ENCODE peak calls at places on chromosomes 3 and 15, in five cellular contexts. One of them, this sample, is unnamed.

GRCh38 chr3:52397676-52398399 is 47.1 kb downstream of the SEMA3G start:
- DNase-seq in activated CD4-positive, CD25-positive, alpha-beta regulatory T cell treated with anti-CD3 and anti-CD28 coated beads, Interleukin-2, amount 50 U/mL, for 16 hours: no peak
- DNase-seq in SK-N-SH: no peak
- DNase-seq in astrocyte of the hippocampus: no peak
- DNase-seq in AG04450: no peak
- DNase-seq in this sample: no peak

GRCh38 chr15:31328425-31328998 is 1.9 kb downstream of the KLF13 start:
- DNase-seq in activated CD4-positive, CD25-positive, alpha-beta regulatory T cell treated with anti-CD3 and anti-CD28 coated beads, Interleukin-2, amount 50 U/mL, for 16 hours: peak; percentile 69
- DNase-seq in astrocyte of the hippocampus: peak; percentile 21
- DNase-seq in AG04450: no peak
- DNase-seq in SK-N-SH: peak; percentile 72
- DNase-seq in this sample: no peak

GRCh38 chr3:66722675-66723074 is 221.9 kb upstream of the LRIG1 start:
- DNase-seq in SK-N-SH: no peak
- DNase-seq in AG04450: peak; percentile 68
- DNase-seq in astrocyte of the hippocampus: peak; percentile 35
- DNase-seq in activated CD4-positive, CD25-positive, alpha-beta regulatory T cell treated with anti-CD3 and anti-CD28 coated beads, Interleukin-2, amount 50 U/mL, for 16 hours: no peak
- DNase-seq in this sample: no peak

GRCh38 chr3:139302084-139302800 is 41.6 kb upstream of the MRPS22 start:
- DNase-seq in SK-N-SH: peak; percentile 33
- DNase-seq in activated CD4-positive, CD25-positive, alpha-beta regulatory T cell treated with anti-CD3 and anti-CD28 coated beads, Interleukin-2, amount 50 U/mL, for 16 hours: no peak
- DNase-seq in astrocyte of the hippocampus: peak; percentile 99
- DNase-seq in AG04450: peak; percentile 97
- DNase-seq in this sample: no peak

GRCh38 chr3:120472121-120472844 is 21.5 kb upstream of the FSTL1 start:
- DNase-seq in activated CD4-positive, CD25-positive, alpha-beta regulatory T cell treated with anti-CD3 and anti-CD28 coated beads, Interleukin-2, amount 50 U/mL, for 16 hours: no peak
- DNase-seq in AG04450: no peak
- DNase-seq in astrocyte of the hippocampus: no peak
- DNase-seq in SK-N-SH: no peak
- DNase-seq in this sample: no peak

GRCh38 chr3:71056327-71056726 is 527.2 kb downstream of the FOXP1 start:
- DNase-seq in astrocyte of the hippocampus: peak; percentile 52
- DNase-seq in activated CD4-positive, CD25-positive, alpha-beta regulatory T cell treated with anti-CD3 and anti-CD28 coated beads, Interleukin-2, amount 50 U/mL, for 16 hours: no peak
- DNase-seq in SK-N-SH: no peak
- DNase-seq in AG04450: no peak
- DNase-seq in this sample: no peak

GRCh38 chr15:71329509-71330260 is 214.4 kb downstream of the THSD4 start:
- DNase-seq in activated CD4-positive, CD25-positive, alpha-beta regulatory T cell treated with anti-CD3 and anti-CD28 coated beads, Interleukin-2, amount 50 U/mL, for 16 hours: no peak
- DNase-seq in SK-N-SH: no peak
- DNase-seq in astrocyte of the hippocampus: peak; percentile 84
- DNase-seq in AG04450: no peak
- DNase-seq in this sample: no peak

GRCh38 chr3:50337175-50337861 is 3.3 kb downstream of the RASSF1 start:
- DNase-seq in SK-N-SH: peak; percentile 100
- DNase-seq in astrocyte of the hippocampus: peak; percentile 100
- DNase-seq in activated CD4-positive, CD25-positive, alpha-beta regulatory T cell treated with anti-CD3 and anti-CD28 coated beads, Interleukin-2, amount 50 U/mL, for 16 hours: peak; percentile 86
- DNase-seq in AG04450: peak; percentile 99
- DNase-seq in this sample: peak; percentile 98

GRCh38 chr3:196726788-196727675 is 12.6 kb upstream of the PAK2 start:
- DNase-seq in activated CD4-positive, CD25-positive, alpha-beta regulatory T cell treated with anti-CD3 and anti-CD28 coated beads, Interleukin-2, amount 50 U/mL, for 16 hours: no peak
- DNase-seq in AG04450: no peak
- DNase-seq in astrocyte of the hippocampus: peak; percentile 20
- DNase-seq in SK-N-SH: no peak
- DNase-seq in this sample: no peak

GRCh38 chr15:38308797-38309196 is 56.2 kb downstream of the SPRED1 start:
- DNase-seq in activated CD4-positive, CD25-positive, alpha-beta regulatory T cell treated with anti-CD3 and anti-CD28 coated beads, Interleukin-2, amount 50 U/mL, for 16 hours: no peak
- DNase-seq in SK-N-SH: no peak
- DNase-seq in astrocyte of the hippocampus: no peak
- DNase-seq in AG04450: no peak
- DNase-seq in this sample: no peak

GRCh38 chr15:70113304-70113700 is 15.6 kb upstream of the TLE3 start:
- DNase-seq in AG04450: no peak
- DNase-seq in activated CD4-positive, CD25-positive, alpha-beta regulatory T cell treated with anti-CD3 and anti-CD28 coated beads, Interleukin-2, amount 50 U/mL, for 16 hours: no peak
- DNase-seq in SK-N-SH: no peak
- DNase-seq in astrocyte of the hippocampus: no peak
- DNase-seq in this sample: no peak

GRCh38 chr15:27454281-27455060 is 483.5 kb downstream of the GABRG3 start:
- DNase-seq in SK-N-SH: no peak
- DNase-seq in AG04450: peak; percentile 7
- DNase-seq in astrocyte of the hippocampus: peak; percentile 86
- DNase-seq in activated CD4-positive, CD25-positive, alpha-beta regulatory T cell treated with anti-CD3 and anti-CD28 coated beads, Interleukin-2, amount 50 U/mL, for 16 hours: no peak
- DNase-seq in this sample: no peak

GRCh38 chr3:156594229-156594683 is 39.3 kb upstream of the SSR3 start:
- DNase-seq in AG04450: no peak
- DNase-seq in SK-N-SH: no peak
- DNase-seq in astrocyte of the hippocampus: no peak
- DNase-seq in activated CD4-positive, CD25-positive, alpha-beta regulatory T cell treated with anti-CD3 and anti-CD28 coated beads, Interleukin-2, amount 50 U/mL, for 16 hours: no peak
- DNase-seq in this sample: no peak

GRCh38 chr3:16400143-16400935 is 113.2 kb downstream of the RFTN1 start:
- DNase-seq in SK-N-SH: no peak
- DNase-seq in AG04450: no peak
- DNase-seq in activated CD4-positive, CD25-positive, alpha-beta regulatory T cell treated with anti-CD3 and anti-CD28 coated beads, Interleukin-2, amount 50 U/mL, for 16 hours: no peak
- DNase-seq in astrocyte of the hippocampus: no peak
- DNase-seq in this sample: no peak

GRCh38 chr15:68769702-68770101 is 51.0 kb downstream of the ANP32A start:
- DNase-seq in astrocyte of the hippocampus: no peak
- DNase-seq in activated CD4-positive, CD25-positive, alpha-beta regulatory T cell treated with anti-CD3 and anti-CD28 coated beads, Interleukin-2, amount 50 U/mL, for 16 hours: no peak
- DNase-seq in SK-N-SH: no peak
- DNase-seq in AG04450: no peak
- DNase-seq in this sample: no peak

GRCh38 chr3:188362405-188362831 is 208.5 kb downstream of the LPP start:
- DNase-seq in AG04450: no peak
- DNase-seq in activated CD4-positive, CD25-positive, alpha-beta regulatory T cell treated with anti-CD3 and anti-CD28 coated beads, Interleukin-2, amount 50 U/mL, for 16 hours: no peak
- DNase-seq in SK-N-SH: no peak
- DNase-seq in astrocyte of the hippocampus: peak; percentile 80
- DNase-seq in this sample: no peak

GRCh38 chr3:8869613-8870012 is 93.7 kb downstream of the RAD18 start:
- DNase-seq in activated CD4-positive, CD25-positive, alpha-beta regulatory T cell treated with anti-CD3 and anti-CD28 coated beads, Interleukin-2, amount 50 U/mL, for 16 hours: no peak
- DNase-seq in AG04450: peak; percentile 95
- DNase-seq in astrocyte of the hippocampus: peak; percentile 87
- DNase-seq in SK-N-SH: no peak
- DNase-seq in this sample: no peak

GRCh38 chr3:100063929-100064461 is 50.3 kb downstream of the FILIP1L start:
- DNase-seq in AG04450: peak; percentile 72
- DNase-seq in astrocyte of the hippocampus: no peak
- DNase-seq in activated CD4-positive, CD25-positive, alpha-beta regulatory T cell treated with anti-CD3 and anti-CD28 coated beads, Interleukin-2, amount 50 U/mL, for 16 hours: no peak
- DNase-seq in SK-N-SH: no peak
- DNase-seq in this sample: no peak

GRCh38 chr3:18124501-18124900 is 300.6 kb downstream of the SATB1 start:
- DNase-seq in activated CD4-positive, CD25-positive, alpha-beta regulatory T cell treated with anti-CD3 and anti-CD28 coated beads, Interleukin-2, amount 50 U/mL, for 16 hours: no peak
- DNase-seq in astrocyte of the hippocampus: peak; percentile 71
- DNase-seq in AG04450: peak; percentile 4
- DNase-seq in SK-N-SH: no peak
- DNase-seq in this sample: no peak

GRCh38 chr15:77016321-77016695 is 21.4 kb downstream of the PSTPIP1 start:
- DNase-seq in activated CD4-positive, CD25-positive, alpha-beta regulatory T cell treated with anti-CD3 and anti-CD28 coated beads, Interleukin-2, amount 50 U/mL, for 16 hours: no peak
- DNase-seq in SK-N-SH: no peak
- DNase-seq in astrocyte of the hippocampus: no peak
- DNase-seq in AG04450: no peak
- DNase-seq in this sample: no peak

GRCh38 chr3:155664922-155665695 is 79.8 kb downstream of the PLCH1 start:
- DNase-seq in activated CD4-positive, CD25-positive, alpha-beta regulatory T cell treated with anti-CD3 and anti-CD28 coated beads, Interleukin-2, amount 50 U/mL, for 16 hours: no peak
- DNase-seq in AG04450: peak; percentile 44
- DNase-seq in SK-N-SH: no peak
- DNase-seq in astrocyte of the hippocampus: peak; percentile 80
- DNase-seq in this sample: peak; percentile 30

GRCh38 chr3:168161696-168162095 is 66.0 kb upstream of the GOLIM4 start:
- DNase-seq in astrocyte of the hippocampus: peak; percentile 37
- DNase-seq in AG04450: no peak
- DNase-seq in activated CD4-positive, CD25-positive, alpha-beta regulatory T cell treated with anti-CD3 and anti-CD28 coated beads, Interleukin-2, amount 50 U/mL, for 16 hours: no peak
- DNase-seq in SK-N-SH: no peak
- DNase-seq in this sample: no peak

GRCh38 chr3:36695113-36695768 is 69.1 kb downstream of the DCLK3 start:
- DNase-seq in activated CD4-positive, CD25-positive, alpha-beta regulatory T cell treated with anti-CD3 and anti-CD28 coated beads, Interleukin-2, amount 50 U/mL, for 16 hours: no peak
- DNase-seq in astrocyte of the hippocampus: no peak
- DNase-seq in AG04450: no peak
- DNase-seq in SK-N-SH: no peak
- DNase-seq in this sample: no peak

GRCh38 chr3:131018970-131019369 is 7.7 kb downstream of the ASTE1 start:
- DNase-seq in activated CD4-positive, CD25-positive, alpha-beta regulatory T cell treated with anti-CD3 and anti-CD28 coated beads, Interleukin-2, amount 50 U/mL, for 16 hours: no peak
- DNase-seq in astrocyte of the hippocampus: no peak
- DNase-seq in AG04450: no peak
- DNase-seq in SK-N-SH: no peak
- DNase-seq in this sample: no peak

GRCh38 chr15:78362716-78363426 is 22.7 kb downstream of the CRABP1 start:
- DNase-seq in AG04450: no peak
- DNase-seq in SK-N-SH: no peak
- DNase-seq in activated CD4-positive, CD25-positive, alpha-beta regulatory T cell treated with anti-CD3 and anti-CD28 coated beads, Interleukin-2, amount 50 U/mL, for 16 hours: no peak
- DNase-seq in astrocyte of the hippocampus: no peak
- DNase-seq in this sample: no peak

GRCh38 chr3:197541756-197542539 is 13.8 kb downstream of the BDH1 start:
- DNase-seq in activated CD4-positive, CD25-positive, alpha-beta regulatory T cell treated with anti-CD3 and anti-CD28 coated beads, Interleukin-2, amount 50 U/mL, for 16 hours: no peak
- DNase-seq in AG04450: peak; percentile 58
- DNase-seq in astrocyte of the hippocampus: peak; percentile 58
- DNase-seq in SK-N-SH: peak; percentile 92
- DNase-seq in this sample: peak; percentile 71

GRCh38 chr3:129596194-129597086 is 10.0 kb downstream of the PLXND1 start:
- DNase-seq in AG04450: peak; percentile 77
- DNase-seq in SK-N-SH: peak; percentile 64
- DNase-seq in astrocyte of the hippocampus: peak; percentile 96
- DNase-seq in activated CD4-positive, CD25-positive, alpha-beta regulatory T cell treated with anti-CD3 and anti-CD28 coated beads, Interleukin-2, amount 50 U/mL, for 16 hours: no peak
- DNase-seq in this sample: peak; percentile 87

GRCh38 chr15:60964527-60964926 is 264.6 kb downstream of the RORA start:
- DNase-seq in AG04450: no peak
- DNase-seq in activated CD4-positive, CD25-positive, alpha-beta regulatory T cell treated with anti-CD3 and anti-CD28 coated beads, Interleukin-2, amount 50 U/mL, for 16 hours: no peak
- DNase-seq in SK-N-SH: no peak
- DNase-seq in astrocyte of the hippocampus: peak; percentile 35
- DNase-seq in this sample: no peak

GRCh38 chr15:79002631-79003030 is 57.8 kb upstream of the CTSH start:
- DNase-seq in AG04450: no peak
- DNase-seq in SK-N-SH: no peak
- DNase-seq in activated CD4-positive, CD25-positive, alpha-beta regulatory T cell treated with anti-CD3 and anti-CD28 coated beads, Interleukin-2, amount 50 U/mL, for 16 hours: no peak
- DNase-seq in astrocyte of the hippocampus: no peak
- DNase-seq in this sample: no peak

GRCh38 chr15:31004220-31004733 is 12.8 kb upstream of the MTMR10 start:
- DNase-seq in SK-N-SH: no peak
- DNase-seq in AG04450: no peak
- DNase-seq in astrocyte of the hippocampus: peak; percentile 66
- DNase-seq in activated CD4-positive, CD25-positive, alpha-beta regulatory T cell treated with anti-CD3 and anti-CD28 coated beads, Interleukin-2, amount 50 U/mL, for 16 hours: no peak
- DNase-seq in this sample: no peak

GRCh38 chr15:100889359-100890058 is 9.9 kb downstream of the ALDH1A3 start:
- DNase-seq in astrocyte of the hippocampus: peak; percentile 77
- DNase-seq in AG04450: peak; percentile 69
- DNase-seq in activated CD4-positive, CD25-positive, alpha-beta regulatory T cell treated with anti-CD3 and anti-CD28 coated beads, Interleukin-2, amount 50 U/mL, for 16 hours: no peak
- DNase-seq in SK-N-SH: no peak
- DNase-seq in this sample: no peak

GRCh38 chr3:23644099-23644498 is 161.7 kb upstream of the UBE2E1 start:
- DNase-seq in AG04450: no peak
- DNase-seq in activated CD4-positive, CD25-positive, alpha-beta regulatory T cell treated with anti-CD3 and anti-CD28 coated beads, Interleukin-2, amount 50 U/mL, for 16 hours: no peak
- DNase-seq in astrocyte of the hippocampus: no peak
- DNase-seq in SK-N-SH: no peak
- DNase-seq in this sample: no peak

GRCh38 chr3:82000773-82001172 is 239.3 kb upstream of the GBE1 start:
- DNase-seq in astrocyte of the hippocampus: peak; percentile 28
- DNase-seq in SK-N-SH: no peak
- DNase-seq in AG04450: no peak
- DNase-seq in activated CD4-positive, CD25-positive, alpha-beta regulatory T cell treated with anti-CD3 and anti-CD28 coated beads, Interleukin-2, amount 50 U/mL, for 16 hours: no peak
- DNase-seq in this sample: no peak

GRCh38 chr3:133124511-133124910 is 86.3 kb downstream of the TMEM108 start:
- DNase-seq in astrocyte of the hippocampus: peak; percentile 93
- DNase-seq in AG04450: no peak
- DNase-seq in SK-N-SH: peak; percentile 58
- DNase-seq in activated CD4-positive, CD25-positive, alpha-beta regulatory T cell treated with anti-CD3 and anti-CD28 coated beads, Interleukin-2, amount 50 U/mL, for 16 hours: no peak
- DNase-seq in this sample: no peak